ENCODE peak calls at places on chromosomes 7 and 10, in five cellular contexts. One of them, this sample, is unnamed. For H3K4me1, the result is how much of the 10 kb centered on the place peaks cover.

GRCh38 chr7:31603076-31603475 is 83.9 kb upstream of the PPP1R17 start:
- DNase-seq in upper lobe of left lung: no peak
- DNase-seq in Panc1: no peak
- DNase-seq in endothelial cell of umbilical vein: no peak
- DNase-seq in heart right ventricle: no peak
- DNase-seq in this sample: no peak

GRCh38 chr7:86968618-86969017 is 90.8 kb downstream of the ELAPOR2 start:
- DNase-seq in upper lobe of left lung: no peak
- DNase-seq in Panc1: no peak
- DNase-seq in endothelial cell of umbilical vein: no peak
- DNase-seq in heart right ventricle: no peak
- DNase-seq in this sample: no peak

GRCh38 chr10:36612436-36612835 is 513.0 kb upstream of the ANKRD30A start:
- DNase-seq in upper lobe of left lung: no peak
- DNase-seq in Panc1: no peak
- DNase-seq in endothelial cell of umbilical vein: no peak
- DNase-seq in heart right ventricle: no peak
- DNase-seq in this sample: no peak

GRCh38 chr10:25497281-25497680 is 322.5 kb downstream of the GPR158 start:
- DNase-seq in upper lobe of left lung: no peak
- DNase-seq in Panc1: no peak
- DNase-seq in endothelial cell of umbilical vein: no peak
- DNase-seq in heart right ventricle: no peak
- DNase-seq in this sample: no peak

GRCh38 chr7:33789871-33790270 is 115.5 kb upstream of the BMPER start:
- DNase-seq in upper lobe of left lung: no peak
- DNase-seq in Panc1: no peak
- DNase-seq in endothelial cell of umbilical vein: peak
- DNase-seq in heart right ventricle: no peak
- DNase-seq in this sample: no peak

GRCh38 chr7:21064698-21065648 is 278.3 kb upstream of the SP8 start:
- DNase-seq in upper lobe of left lung: no peak
- DNase-seq in Panc1: no peak
- DNase-seq in endothelial cell of umbilical vein: no peak
- DNase-seq in heart right ventricle: no peak
- DNase-seq in this sample: no peak

GRCh38 chr10:7040681-7041080 is 370.2 kb downstream of the SFMBT2 start:
- DNase-seq in upper lobe of left lung: no peak
- DNase-seq in Panc1: no peak
- DNase-seq in endothelial cell of umbilical vein: no peak
- DNase-seq in heart right ventricle: no peak
- DNase-seq in this sample: no peak

GRCh38 chr10:25766687-25767221 is 167.3 kb upstream of the MYO3A start:
- DNase-seq in upper lobe of left lung: no peak
- DNase-seq in Panc1: no peak
- DNase-seq in endothelial cell of umbilical vein: no peak
- DNase-seq in heart right ventricle: no peak
- DNase-seq in this sample: no peak

GRCh38 chr7:19982841-19983835 is 209.7 kb upstream of the TMEM196 start:
- DNase-seq in upper lobe of left lung: no peak
- DNase-seq in Panc1: no peak
- DNase-seq in endothelial cell of umbilical vein: peak
- DNase-seq in heart right ventricle: no peak
- DNase-seq in this sample: no peak

GRCh38 chr10:24866615-24867583 is 85.5 kb downstream of the PRTFDC1 start:
- DNase-seq in upper lobe of left lung: peak
- DNase-seq in Panc1: no peak
- DNase-seq in endothelial cell of umbilical vein: peak
- DNase-seq in heart right ventricle: peak
- DNase-seq in this sample: no peak

GRCh38 chr10:15461353-15462108 is 90.4 kb upstream of the FAM171A1 start:
- DNase-seq in upper lobe of left lung: no peak
- DNase-seq in Panc1: no peak
- DNase-seq in endothelial cell of umbilical vein: peak
- DNase-seq in heart right ventricle: peak
- DNase-seq in this sample: no peak

GRCh38 chr7:99618726-99619125 is 2.0 kb downstream of the ZSCAN25 start:
- DNase-seq in upper lobe of left lung: no peak
- DNase-seq in Panc1: no peak
- DNase-seq in endothelial cell of umbilical vein: no peak
- DNase-seq in heart right ventricle: no peak
- DNase-seq in this sample: no peak

GRCh38 chr10:98354491-98354890 is 60.5 kb downstream of the PYROXD2 start:
- DNase-seq in upper lobe of left lung: no peak
- DNase-seq in Panc1: no peak
- DNase-seq in endothelial cell of umbilical vein: no peak
- DNase-seq in heart right ventricle: no peak
- DNase-seq in this sample: no peak

GRCh38 chr7:1169409-1170368 is 9.7 kb upstream of the ZFAND2A start:
- DNase-seq in upper lobe of left lung: peak
- DNase-seq in Panc1: no peak
- DNase-seq in endothelial cell of umbilical vein: peak
- DNase-seq in heart right ventricle: peak
- DNase-seq in this sample: peak

GRCh38 chr7:3861941-3862340 is 560.9 kb downstream of the SDK1 start:
- DNase-seq in upper lobe of left lung: peak
- DNase-seq in Panc1: no peak
- DNase-seq in endothelial cell of umbilical vein: peak
- DNase-seq in heart right ventricle: no peak
- DNase-seq in this sample: no peak

GRCh38 chr10:77702166-77702565 is 64.6 kb upstream of the KCNMA1 start:
- DNase-seq in upper lobe of left lung: no peak
- DNase-seq in Panc1: no peak
- DNase-seq in endothelial cell of umbilical vein: peak
- DNase-seq in heart right ventricle: no peak
- DNase-seq in this sample: no peak

GRCh38 chr7:65981965-65982792 is at the start of gene GUSB:
- DNase-seq in upper lobe of left lung: peak
- DNase-seq in Panc1: peak
- DNase-seq in endothelial cell of umbilical vein: peak
- DNase-seq in heart right ventricle: peak
- DNase-seq in this sample: peak

GRCh38 chr7:4631664-4632171 is 50.4 kb upstream of the FOXK1 start:
- DNase-seq in upper lobe of left lung: peak
- DNase-seq in Panc1: peak
- DNase-seq in endothelial cell of umbilical vein: peak
- DNase-seq in heart right ventricle: peak
- DNase-seq in this sample: no peak

GRCh38 chr10:51302316-51302715 is 228.0 kb downstream of the PRKG1 start:
- DNase-seq in upper lobe of left lung: no peak
- DNase-seq in Panc1: no peak
- DNase-seq in endothelial cell of umbilical vein: peak
- DNase-seq in heart right ventricle: no peak
- DNase-seq in this sample: no peak

GRCh38 chr7:30308392-30308791 is 24.0 kb downstream of the ZNRF2 start:
- DNase-seq in upper lobe of left lung: no peak
- DNase-seq in Panc1: no peak
- DNase-seq in endothelial cell of umbilical vein: no peak
- DNase-seq in heart right ventricle: no peak
- DNase-seq in this sample: no peak

DNA sequence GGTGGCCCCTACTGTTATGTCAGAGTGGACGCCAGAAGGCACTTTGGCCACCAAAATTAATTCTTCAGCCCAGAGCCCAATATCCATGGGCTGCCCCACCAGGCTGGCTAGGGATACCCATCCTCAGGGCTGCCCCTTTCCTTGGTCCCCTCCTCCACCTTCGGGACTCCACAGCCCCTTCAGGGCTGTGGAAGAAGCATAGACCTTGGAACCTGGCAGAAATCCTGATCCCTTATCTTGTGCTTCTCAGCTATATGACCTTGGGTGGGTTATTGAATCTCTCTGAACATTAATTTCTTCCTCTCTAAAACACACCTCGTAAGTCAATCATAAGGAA is 499 bp upstream of the TMUB1 start:
- DNase-seq in upper lobe of left lung: no peak
- DNase-seq in Panc1: no peak
- DNase-seq in endothelial cell of umbilical vein: no peak
- DNase-seq in heart right ventricle: no peak
- DNase-seq in this sample: no peak
- H3K4me1 ChIP-seq in upper lobe of left lung: half or more
- H3K4me1 ChIP-seq in Panc1: under half
- H3K4me1 ChIP-seq in endothelial cell of umbilical vein: half or more
- H3K4me1 ChIP-seq in heart right ventricle: under half
- H3K4me1 ChIP-seq in this sample: half or more

DNA sequence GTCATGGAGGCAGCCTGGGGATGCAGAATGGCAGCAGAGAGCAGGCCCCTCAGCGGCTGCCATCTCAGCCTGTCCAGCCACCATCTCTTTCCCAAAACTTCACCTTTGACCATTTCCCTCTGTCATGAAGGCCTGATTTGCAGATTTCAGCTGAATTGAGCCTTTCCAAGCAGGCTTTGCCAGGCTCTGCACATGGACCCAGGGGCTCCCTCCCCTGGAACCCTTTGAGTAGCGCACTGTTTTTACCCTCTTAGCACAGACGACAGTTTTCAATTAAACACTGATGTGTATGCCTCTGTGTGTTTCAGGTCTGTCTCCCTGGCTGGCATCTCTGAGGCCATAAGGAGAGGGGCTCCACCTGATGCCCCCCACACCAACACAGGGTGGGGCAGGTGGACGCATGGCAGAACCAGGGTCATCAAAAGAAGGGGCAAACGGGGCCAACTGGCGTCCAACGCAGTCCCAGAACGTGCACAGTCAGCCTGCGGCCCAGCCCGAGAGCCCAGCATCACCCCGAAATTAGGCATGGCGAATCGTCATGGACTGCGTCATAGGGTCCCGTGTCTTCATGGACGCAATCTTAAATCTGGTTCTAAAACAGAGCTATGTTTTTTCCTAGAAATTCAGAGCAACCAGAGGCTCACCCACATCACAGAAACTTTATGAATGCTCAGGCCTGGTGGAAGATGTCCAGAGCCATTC is 185.0 kb upstream of the TCERG1L start:
- DNase-seq in upper lobe of left lung: no peak
- DNase-seq in Panc1: no peak
- DNase-seq in endothelial cell of umbilical vein: no peak
- DNase-seq in heart right ventricle: no peak
- DNase-seq in this sample: no peak
- TF ChIP-seq CTCF in upper lobe of left lung: no peak
- TF ChIP-seq CTCF in Panc1: no peak
- TF ChIP-seq CTCF in endothelial cell of umbilical vein: no peak
- TF ChIP-seq CTCF in heart right ventricle: no peak
- TF ChIP-seq CTCF in this sample: no peak

GRCh38 chr7:76356115-76356514 is 2.7 kb downstream of the YWHAG start:
- DNase-seq in upper lobe of left lung: no peak
- DNase-seq in Panc1: no peak
- DNase-seq in endothelial cell of umbilical vein: no peak
- DNase-seq in heart right ventricle: no peak
- DNase-seq in this sample: no peak
- H3K4me1 ChIP-seq in upper lobe of left lung: half or more
- H3K4me1 ChIP-seq in Panc1: under half
- H3K4me1 ChIP-seq in endothelial cell of umbilical vein: under half
- H3K4me1 ChIP-seq in heart right ventricle: under half
- H3K4me1 ChIP-seq in this sample: under half

GRCh38 chr7:157139142-157140117 is 704 bp downstream of the UBE3C start:
- DNase-seq in upper lobe of left lung: peak
- DNase-seq in Panc1: no peak
- DNase-seq in endothelial cell of umbilical vein: no peak
- DNase-seq in heart right ventricle: peak
- DNase-seq in this sample: no peak

GRCh38 chr7:157133304-157133703 is 5.4 kb upstream of the UBE3C start:
- DNase-seq in upper lobe of left lung: no peak
- DNase-seq in Panc1: no peak
- DNase-seq in endothelial cell of umbilical vein: no peak
- DNase-seq in heart right ventricle: no peak
- DNase-seq in this sample: no peak

GRCh38 chr7:157138424-157139141 is at the start of gene UBE3C:
- DNase-seq in upper lobe of left lung: peak
- DNase-seq in Panc1: peak
- DNase-seq in endothelial cell of umbilical vein: peak
- DNase-seq in heart right ventricle: peak
- DNase-seq in this sample: peak

GRCh38 chr7:157138101-157138423 is 664 bp upstream of the UBE3C start:
- DNase-seq in upper lobe of left lung: no peak
- DNase-seq in Panc1: no peak
- DNase-seq in endothelial cell of umbilical vein: no peak
- DNase-seq in heart right ventricle: no peak
- DNase-seq in this sample: no peak

GRCh38 chr7:157136372-157136771 is 2.4 kb upstream of the UBE3C start:
- DNase-seq in upper lobe of left lung: no peak
- DNase-seq in Panc1: no peak
- DNase-seq in endothelial cell of umbilical vein: peak
- DNase-seq in heart right ventricle: no peak
- DNase-seq in this sample: no peak
- TF ChIP-seq CTCF in upper lobe of left lung: no peak
- TF ChIP-seq CTCF in Panc1: no peak
- TF ChIP-seq CTCF in endothelial cell of umbilical vein: no peak
- TF ChIP-seq CTCF in heart right ventricle: no peak
- TF ChIP-seq CTCF in this sample: no peak

DNA sequence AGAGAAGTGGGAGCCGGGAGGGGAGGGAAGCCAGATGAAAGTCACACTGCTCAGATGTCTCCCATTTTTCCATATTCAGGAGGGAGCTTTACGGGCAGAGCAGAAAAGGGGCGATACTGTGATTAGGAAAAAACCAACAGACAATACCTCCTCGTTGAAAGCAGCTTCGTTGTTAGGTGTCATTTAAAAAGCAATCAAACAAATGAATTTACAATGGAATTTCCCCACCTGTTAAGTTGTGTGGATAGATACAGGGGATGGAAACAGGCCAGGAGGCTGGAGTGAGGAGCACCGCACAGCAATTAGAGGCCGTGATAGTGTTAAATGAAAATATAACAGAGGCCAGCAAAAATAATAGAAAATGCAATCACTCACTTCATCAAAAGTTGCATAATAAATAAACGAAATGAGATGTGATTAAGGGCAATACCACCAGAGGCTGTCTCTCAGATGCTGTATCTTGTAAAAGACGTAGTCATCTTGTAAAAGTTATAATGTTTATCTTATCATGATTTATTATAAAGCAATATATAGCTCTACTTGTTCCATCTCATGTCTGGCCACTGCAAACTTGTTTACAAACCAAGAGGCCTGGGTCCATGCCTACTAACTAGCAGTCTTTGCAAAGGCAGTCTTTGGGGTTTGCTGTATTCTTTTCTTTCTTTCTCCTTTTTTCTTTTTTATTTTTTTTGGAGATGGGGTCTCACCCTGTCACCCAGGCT is 272.4 kb downstream of the GATA3 start:
- DNase-seq in upper lobe of left lung: no peak
- DNase-seq in Panc1: no peak
- DNase-seq in endothelial cell of umbilical vein: no peak
- DNase-seq in heart right ventricle: no peak
- DNase-seq in this sample: no peak
- H3K4me1 ChIP-seq in upper lobe of left lung: under half
- H3K4me1 ChIP-seq in Panc1: under half
- H3K4me1 ChIP-seq in endothelial cell of umbilical vein: under half
- H3K4me1 ChIP-seq in heart right ventricle: under half
- H3K4me1 ChIP-seq in this sample: under half

DNA sequence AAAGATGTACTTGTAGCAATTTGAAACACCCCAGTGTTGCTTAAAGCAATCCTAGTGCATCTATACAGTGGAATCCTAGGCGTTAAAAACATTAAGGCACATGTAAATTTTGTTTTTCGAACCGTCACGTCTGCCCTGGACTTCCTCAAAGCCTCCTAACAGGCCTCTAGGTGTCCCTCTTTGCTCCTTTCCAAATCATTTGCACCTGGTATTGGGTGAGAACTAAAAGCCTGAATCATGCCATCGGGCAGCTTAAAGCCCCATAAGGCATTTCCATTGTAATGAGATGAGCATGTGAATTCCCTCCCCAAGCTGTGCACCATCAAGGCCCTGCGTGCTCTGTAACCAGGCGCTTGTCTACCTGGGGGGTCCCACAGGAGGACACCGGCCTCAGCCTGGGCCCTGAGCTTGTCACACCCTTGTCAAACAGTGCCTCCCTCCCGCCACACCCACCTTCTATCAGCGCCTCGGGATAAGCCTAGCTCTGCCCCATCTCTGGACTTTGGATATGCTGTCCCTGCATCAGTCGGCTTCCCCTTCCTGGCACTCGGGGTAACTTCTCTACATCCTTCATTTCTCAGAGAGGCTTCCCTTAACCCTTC is 89.2 kb downstream of the WDR11 start:
- DNase-seq in upper lobe of left lung: no peak
- DNase-seq in Panc1: no peak
- DNase-seq in endothelial cell of umbilical vein: no peak
- DNase-seq in heart right ventricle: no peak
- DNase-seq in this sample: no peak
- TF ChIP-seq CTCF in upper lobe of left lung: no peak
- TF ChIP-seq CTCF in Panc1: no peak
- TF ChIP-seq CTCF in endothelial cell of umbilical vein: no peak
- TF ChIP-seq CTCF in heart right ventricle: no peak
- TF ChIP-seq CTCF in this sample: no peak

This sample was measured in CD8-positive, alpha-beta T cell.